ENCODE peak calls at places on chromosomes 3 and 15, in eight cellular contexts. One of them, this sample, is unnamed.

GRCh38 chr3:83941990-83942710 is 1016.6 kb upstream of the CADM2 start:
- DNase-seq in dorsolateral prefrontal cortex: no peak
- DNase-seq in fibroblast of the aortic adventitia: no peak
- DNase-seq in transverse colon: no peak
- DNase-seq in type B pancreatic cell: no peak
- DNase-seq in lung: no peak
- DNase-seq in AG04449: no peak
- DNase-seq in RWPE1: no peak
- DNase-seq in this sample: peak

GRCh38 chr3:20185733-20186599 is at the start of gene SGO1:
- DNase-seq in lung: peak
- DNase-seq in RWPE1: peak
- DNase-seq in AG04449: peak
- DNase-seq in fibroblast of the aortic adventitia: peak
- DNase-seq in transverse colon: peak
- DNase-seq in type B pancreatic cell: peak
- DNase-seq in dorsolateral prefrontal cortex: peak
- DNase-seq in this sample: peak

GRCh38 chr3:140499114-140499757 is 178.6 kb upstream of the TRIM42 start:
- DNase-seq in transverse colon: no peak
- DNase-seq in RWPE1: peak
- DNase-seq in fibroblast of the aortic adventitia: peak
- DNase-seq in dorsolateral prefrontal cortex: no peak
- DNase-seq in AG04449: no peak
- DNase-seq in type B pancreatic cell: no peak
- DNase-seq in lung: no peak
- DNase-seq in this sample: no peak

GRCh38 chr3:147816770-147817169 is 407.6 kb downstream of the ZIC1 start:
- DNase-seq in type B pancreatic cell: no peak
- DNase-seq in lung: no peak
- DNase-seq in transverse colon: peak
- DNase-seq in RWPE1: no peak
- DNase-seq in AG04449: no peak
- DNase-seq in fibroblast of the aortic adventitia: peak
- DNase-seq in dorsolateral prefrontal cortex: no peak
- DNase-seq in this sample: no peak

GRCh38 chr15:41631880-41632279 is 28.3 kb upstream of the MGA start:
- DNase-seq in transverse colon: no peak
- DNase-seq in lung: no peak
- DNase-seq in type B pancreatic cell: no peak
- DNase-seq in RWPE1: peak
- DNase-seq in fibroblast of the aortic adventitia: no peak
- DNase-seq in AG04449: no peak
- DNase-seq in dorsolateral prefrontal cortex: no peak
- DNase-seq in this sample: no peak

GRCh38 chr3:109897734-109898133 is 560.4 kb upstream of the DPPA4 start:
- DNase-seq in transverse colon: no peak
- DNase-seq in AG04449: no peak
- DNase-seq in fibroblast of the aortic adventitia: no peak
- DNase-seq in lung: no peak
- DNase-seq in type B pancreatic cell: no peak
- DNase-seq in dorsolateral prefrontal cortex: no peak
- DNase-seq in RWPE1: no peak
- DNase-seq in this sample: no peak

GRCh38 chr3:51681453-51681852 is 10.4 kb downstream of the TEX264 start:
- DNase-seq in fibroblast of the aortic adventitia: no peak
- DNase-seq in AG04449: no peak
- DNase-seq in RWPE1: peak
- DNase-seq in dorsolateral prefrontal cortex: no peak
- DNase-seq in transverse colon: peak
- DNase-seq in type B pancreatic cell: no peak
- DNase-seq in lung: peak
- DNase-seq in this sample: no peak

GRCh38 chr15:32683906-32684584 is 33.8 kb upstream of the GREM1 start:
- DNase-seq in lung: no peak
- DNase-seq in type B pancreatic cell: no peak
- DNase-seq in transverse colon: no peak
- DNase-seq in fibroblast of the aortic adventitia: peak
- DNase-seq in RWPE1: peak
- DNase-seq in dorsolateral prefrontal cortex: no peak
- DNase-seq in AG04449: no peak
- DNase-seq in this sample: no peak

GRCh38 chr15:60787737-60788513 is 309.0 kb upstream of the ICE2 start:
- DNase-seq in transverse colon: no peak
- DNase-seq in AG04449: no peak
- DNase-seq in lung: no peak
- DNase-seq in type B pancreatic cell: no peak
- DNase-seq in dorsolateral prefrontal cortex: no peak
- DNase-seq in fibroblast of the aortic adventitia: no peak
- DNase-seq in RWPE1: peak
- DNase-seq in this sample: no peak

GRCh38 chr15:71443538-71443937 is 328.3 kb downstream of the THSD4 start:
- DNase-seq in dorsolateral prefrontal cortex: peak
- DNase-seq in RWPE1: peak
- DNase-seq in transverse colon: peak
- DNase-seq in lung: peak
- DNase-seq in AG04449: no peak
- DNase-seq in fibroblast of the aortic adventitia: peak
- DNase-seq in type B pancreatic cell: no peak
- DNase-seq in this sample: no peak

DNA sequence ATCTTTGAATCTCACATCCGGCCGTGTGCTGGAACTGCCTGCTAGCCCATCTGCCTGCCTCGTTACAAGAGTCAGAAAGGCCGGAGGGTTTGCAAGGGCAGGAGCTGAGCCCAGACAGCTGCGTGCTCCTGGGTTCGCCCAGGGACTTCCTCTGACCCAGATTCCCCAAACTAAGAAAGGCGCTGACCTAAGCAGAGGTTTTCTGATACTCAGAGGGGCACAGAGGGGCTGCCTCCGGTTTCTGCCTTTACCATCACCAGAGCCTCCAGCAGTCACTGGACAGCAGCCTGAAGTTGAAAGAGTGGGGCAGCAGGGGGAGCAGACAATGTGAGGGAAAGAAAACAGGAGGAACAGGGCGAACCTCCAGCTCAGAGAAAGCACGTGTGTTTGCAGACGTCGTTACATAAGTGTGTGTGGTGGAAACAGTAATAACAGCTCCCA is 33.4 kb upstream of the RAD18 start:
- DNase-seq in dorsolateral prefrontal cortex: peak
- DNase-seq in transverse colon: no peak
- DNase-seq in fibroblast of the aortic adventitia: peak
- DNase-seq in AG04449: no peak
- DNase-seq in lung: no peak
- DNase-seq in type B pancreatic cell: no peak
- DNase-seq in RWPE1: no peak
- DNase-seq in this sample: peak
- TF ChIP-seq CTCF in dorsolateral prefrontal cortex: peak
- TF ChIP-seq CTCF in transverse colon: no peak
- TF ChIP-seq CTCF in fibroblast of the aortic adventitia: peak
- TF ChIP-seq CTCF in AG04449: peak
- TF ChIP-seq CTCF in lung: no peak
- TF ChIP-seq CTCF in type B pancreatic cell: peak
- TF ChIP-seq CTCF in RWPE1: no peak
- TF ChIP-seq CTCF in this sample: peak

GRCh38 chr15:95260856-95261255 is 1029.5 kb downstream of the MCTP2 start:
- DNase-seq in lung: no peak
- DNase-seq in AG04449: no peak
- DNase-seq in type B pancreatic cell: no peak
- DNase-seq in fibroblast of the aortic adventitia: no peak
- DNase-seq in transverse colon: no peak
- DNase-seq in dorsolateral prefrontal cortex: no peak
- DNase-seq in RWPE1: no peak
- DNase-seq in this sample: no peak
- TF ChIP-seq CTCF in lung: no peak
- TF ChIP-seq CTCF in AG04449: no peak
- TF ChIP-seq CTCF in type B pancreatic cell: no peak
- TF ChIP-seq CTCF in fibroblast of the aortic adventitia: no peak
- TF ChIP-seq CTCF in transverse colon: no peak
- TF ChIP-seq CTCF in dorsolateral prefrontal cortex: no peak
- TF ChIP-seq CTCF in RWPE1: no peak
- TF ChIP-seq CTCF in this sample: no peak

DNA sequence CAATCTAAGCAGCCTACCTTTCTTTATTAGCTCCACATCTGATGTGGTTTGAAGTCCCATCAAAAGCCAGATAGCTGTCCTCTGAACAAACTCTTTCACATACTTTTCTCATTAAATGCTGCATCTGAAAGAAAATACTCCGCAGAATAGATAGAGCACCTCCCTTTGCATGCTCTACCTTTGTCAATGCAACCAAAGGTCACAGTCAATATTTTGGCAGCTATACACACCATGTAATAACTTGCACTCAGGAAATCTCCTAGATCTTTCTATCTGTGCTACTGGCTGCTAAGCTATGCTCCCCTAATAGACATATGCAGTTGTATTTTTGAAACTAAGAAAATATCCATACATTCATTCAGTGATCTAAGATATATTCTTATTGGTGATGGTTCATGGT is 204.8 kb upstream of the ARRDC4 start:
- DNase-seq in AG04449: no peak
- DNase-seq in dorsolateral prefrontal cortex: no peak
- DNase-seq in transverse colon: no peak
- DNase-seq in type B pancreatic cell: no peak
- DNase-seq in lung: no peak
- DNase-seq in fibroblast of the aortic adventitia: no peak
- DNase-seq in RWPE1: no peak
- DNase-seq in this sample: no peak
- TF ChIP-seq CTCF in AG04449: no peak
- TF ChIP-seq CTCF in dorsolateral prefrontal cortex: no peak
- TF ChIP-seq CTCF in transverse colon: no peak
- TF ChIP-seq CTCF in type B pancreatic cell: no peak
- TF ChIP-seq CTCF in lung: no peak
- TF ChIP-seq CTCF in fibroblast of the aortic adventitia: no peak
- TF ChIP-seq CTCF in RWPE1: no peak
- TF ChIP-seq CTCF in this sample: no peak

GRCh38 chr3:53846134-53846850 is at the start of the genes CHDH and IL17RB:
- DNase-seq in type B pancreatic cell: no peak
- DNase-seq in AG04449: no peak
- DNase-seq in lung: peak
- DNase-seq in transverse colon: peak
- DNase-seq in fibroblast of the aortic adventitia: no peak
- DNase-seq in RWPE1: peak
- DNase-seq in dorsolateral prefrontal cortex: peak
- DNase-seq in this sample: peak

GRCh38 chr3:53845103-53845880 is 927 bp downstream of the CHDH start:
- DNase-seq in type B pancreatic cell: no peak
- DNase-seq in lung: peak
- DNase-seq in RWPE1: peak
- DNase-seq in transverse colon: peak
- DNase-seq in AG04449: no peak
- DNase-seq in dorsolateral prefrontal cortex: peak
- DNase-seq in fibroblast of the aortic adventitia: peak
- DNase-seq in this sample: peak

GRCh38 chr3:53846851-53847155 is 435 bp downstream of the IL17RB start:
- DNase-seq in lung: no peak
- DNase-seq in fibroblast of the aortic adventitia: no peak
- DNase-seq in AG04449: no peak
- DNase-seq in type B pancreatic cell: no peak
- DNase-seq in dorsolateral prefrontal cortex: no peak
- DNase-seq in transverse colon: no peak
- DNase-seq in RWPE1: no peak
- DNase-seq in this sample: no peak

GRCh38 chr3:53844262-53845102 is 1.7 kb downstream of the CHDH start:
- DNase-seq in type B pancreatic cell: no peak
- DNase-seq in dorsolateral prefrontal cortex: peak
- DNase-seq in fibroblast of the aortic adventitia: no peak
- DNase-seq in lung: no peak
- DNase-seq in AG04449: no peak
- DNase-seq in transverse colon: peak
- DNase-seq in RWPE1: no peak
- DNase-seq in this sample: no peak

GRCh38 chr3:53845881-53846133 is 412 bp downstream of the CHDH start:
- DNase-seq in lung: no peak
- DNase-seq in RWPE1: peak
- DNase-seq in transverse colon: no peak
- DNase-seq in AG04449: no peak
- DNase-seq in type B pancreatic cell: no peak
- DNase-seq in fibroblast of the aortic adventitia: no peak
- DNase-seq in dorsolateral prefrontal cortex: no peak
- DNase-seq in this sample: no peak
- TF ChIP-seq CTCF in lung: no peak
- TF ChIP-seq CTCF in RWPE1: no peak
- TF ChIP-seq CTCF in transverse colon: no peak
- TF ChIP-seq CTCF in AG04449: no peak
- TF ChIP-seq CTCF in type B pancreatic cell: no peak
- TF ChIP-seq CTCF in fibroblast of the aortic adventitia: no peak
- TF ChIP-seq CTCF in dorsolateral prefrontal cortex: no peak
- TF ChIP-seq CTCF in this sample: no peak

GRCh38 chr3:31724681-31725080 is 192.0 kb downstream of the STT3B start:
- DNase-seq in lung: no peak
- DNase-seq in fibroblast of the aortic adventitia: peak
- DNase-seq in dorsolateral prefrontal cortex: no peak
- DNase-seq in type B pancreatic cell: no peak
- DNase-seq in transverse colon: no peak
- DNase-seq in AG04449: no peak
- DNase-seq in RWPE1: no peak
- DNase-seq in this sample: no peak
- TF ChIP-seq CTCF in lung: no peak
- TF ChIP-seq CTCF in fibroblast of the aortic adventitia: peak
- TF ChIP-seq CTCF in dorsolateral prefrontal cortex: peak
- TF ChIP-seq CTCF in type B pancreatic cell: peak
- TF ChIP-seq CTCF in transverse colon: no peak
- TF ChIP-seq CTCF in AG04449: no peak
- TF ChIP-seq CTCF in RWPE1: no peak
- TF ChIP-seq CTCF in this sample: peak

GRCh38 chr3:184237211-184237610 is 7.8 kb downstream of the VWA5B2 start:
- DNase-seq in type B pancreatic cell: no peak
- DNase-seq in AG04449: no peak
- DNase-seq in lung: no peak
- DNase-seq in transverse colon: no peak
- DNase-seq in dorsolateral prefrontal cortex: no peak
- DNase-seq in fibroblast of the aortic adventitia: no peak
- DNase-seq in RWPE1: no peak
- DNase-seq in this sample: no peak
- TF ChIP-seq CTCF in type B pancreatic cell: no peak
- TF ChIP-seq CTCF in AG04449: no peak
- TF ChIP-seq CTCF in lung: no peak
- TF ChIP-seq CTCF in transverse colon: no peak
- TF ChIP-seq CTCF in dorsolateral prefrontal cortex: no peak
- TF ChIP-seq CTCF in fibroblast of the aortic adventitia: no peak
- TF ChIP-seq CTCF in RWPE1: no peak
- TF ChIP-seq CTCF in this sample: no peak

GRCh38 chr3:107413264-107413663 is 36.0 kb downstream of the CCDC54 start:
- DNase-seq in RWPE1: no peak
- DNase-seq in type B pancreatic cell: no peak
- DNase-seq in AG04449: no peak
- DNase-seq in transverse colon: no peak
- DNase-seq in dorsolateral prefrontal cortex: no peak
- DNase-seq in fibroblast of the aortic adventitia: no peak
- DNase-seq in lung: no peak
- DNase-seq in this sample: no peak
- TF ChIP-seq CTCF in RWPE1: no peak
- TF ChIP-seq CTCF in type B pancreatic cell: no peak
- TF ChIP-seq CTCF in AG04449: no peak
- TF ChIP-seq CTCF in transverse colon: no peak
- TF ChIP-seq CTCF in dorsolateral prefrontal cortex: no peak
- TF ChIP-seq CTCF in fibroblast of the aortic adventitia: no peak
- TF ChIP-seq CTCF in lung: no peak
- TF ChIP-seq CTCF in this sample: no peak

GRCh38 chr3:50337175-50337861 is 3.3 kb downstream of the RASSF1 start:
- DNase-seq in lung: peak
- DNase-seq in RWPE1: peak
- DNase-seq in transverse colon: peak
- DNase-seq in fibroblast of the aortic adventitia: peak
- DNase-seq in type B pancreatic cell: peak
- DNase-seq in AG04449: peak
- DNase-seq in dorsolateral prefrontal cortex: peak
- DNase-seq in this sample: peak
- TF ChIP-seq CTCF in lung: no peak
- TF ChIP-seq CTCF in RWPE1: no peak
- TF ChIP-seq CTCF in transverse colon: no peak
- TF ChIP-seq CTCF in fibroblast of the aortic adventitia: no peak
- TF ChIP-seq CTCF in type B pancreatic cell: no peak
- TF ChIP-seq CTCF in AG04449: no peak
- TF ChIP-seq CTCF in dorsolateral prefrontal cortex: no peak
- TF ChIP-seq CTCF in this sample: no peak

This sample was measured in LNCaP clone FGC.